ENCODE peak calls at places on chromosomes 16 and 17, in four cellular contexts. J, Q, X and I are unnamed samples.

GRCh38 chr16:46918400-46918799 is 34.2 kb downstream of the GPT2 start:
- DNase-seq in J (no peak), Q (no peak), X (no peak), I (no peak)

GRCh38 chr16:66612422-66612821 is 7.9 kb downstream of the CMTM3 start:
- DNase-seq in X (no peak), Q (no peak), J (no peak), I (no peak)

GRCh38 chr16:78973041-78973440 is 627.5 kb downstream of the MAF start:
- DNase-seq in Q (peak), X (no peak), J (peak), I (no peak)

GRCh38 chr17:41648411-41649195 is 24.2 kb upstream of the KRT17 start:
- DNase-seq in Q (no peak), J (peak), X (no peak), I (peak)

GRCh38 chr17:7654832-7655540 is 4.3 kb downstream of the ATP1B2 start:
- DNase-seq in X (no peak), Q (no peak), J (no peak), I (no peak)

GRCh38 chr17:57682667-57683066 is 62.4 kb downstream of the CCDC182 start:
- DNase-seq in Q (no peak), X (no peak), J (no peak), I (no peak)

GRCh38 chr17:83125515-83126274 is 46.3 kb downstream of the METRNL start:
- DNase-seq in Q (no peak), X (no peak), J (peak), I (peak)

GRCh38 chr17:57853695-57854094 is 3.9 kb upstream of the MRPS23 start:
- DNase-seq in Q (no peak), J (no peak), X (no peak), I (no peak)

GRCh38 chr17:75125984-75126383 is 5.6 kb downstream of the NT5C start:
- DNase-seq in X (no peak), Q (no peak), J (no peak), I (no peak)

GRCh38 chr17:38958756-38959155 is 8.4 kb downstream of the FBXO47 start:
- DNase-seq in Q (no peak), X (no peak), J (peak), I (no peak)

GRCh38 chr16:51159864-51160263 is 8.8 kb upstream of the SALL1 start:
- DNase-seq in X (no peak), Q (no peak), J (no peak), I (no peak)

GRCh38 chr16:50584033-50584722 is 36.0 kb downstream of the NKD1 start:
- DNase-seq in J (no peak), X (no peak), Q (no peak), I (peak)

GRCh38 chr16:12767897-12768296 is 35.8 kb downstream of the CPPED1 start:
- DNase-seq in Q (no peak), X (no peak), J (no peak), I (no peak)

GRCh38 chr16:86925067-86925791 is 346.9 kb downstream of the FOXL1 start:
- DNase-seq in Q (peak), X (peak), J (no peak), I (no peak)

GRCh38 chr16:83967091-83967490 is 953 bp upstream of the NECAB2 start:
- DNase-seq in X (no peak), Q (no peak), J (no peak), I (no peak)

GRCh38 chr17:49193513-49194296 is 16.7 kb downstream of the GNGT2 start:
- DNase-seq in Q (peak), X (no peak), J (peak), I (peak)

GRCh38 chr17:9268546-9268945 is 247.2 kb downstream of the NTN1 start:
- DNase-seq in J (peak), X (no peak), Q (no peak), I (no peak)

GRCh38 chr16:15876503-15876902 is 11.9 kb downstream of the CEP20 start:
- DNase-seq in Q (no peak), X (no peak), J (no peak), I (no peak)

GRCh38 chr16:15879255-15879804 is 9.1 kb downstream of the CEP20 start:
- DNase-seq in J (peak), Q (peak), X (peak), I (no peak)

GRCh38 chr16:15873737-15874136 is 14.7 kb downstream of the CEP20 start:
- DNase-seq in J (no peak), Q (no peak), X (no peak), I (no peak)

GRCh38 chr16:15880434-15880833 is 8.0 kb downstream of the CEP20 start:
- DNase-seq in Q (no peak), X (no peak), J (no peak), I (no peak)

DNA sequence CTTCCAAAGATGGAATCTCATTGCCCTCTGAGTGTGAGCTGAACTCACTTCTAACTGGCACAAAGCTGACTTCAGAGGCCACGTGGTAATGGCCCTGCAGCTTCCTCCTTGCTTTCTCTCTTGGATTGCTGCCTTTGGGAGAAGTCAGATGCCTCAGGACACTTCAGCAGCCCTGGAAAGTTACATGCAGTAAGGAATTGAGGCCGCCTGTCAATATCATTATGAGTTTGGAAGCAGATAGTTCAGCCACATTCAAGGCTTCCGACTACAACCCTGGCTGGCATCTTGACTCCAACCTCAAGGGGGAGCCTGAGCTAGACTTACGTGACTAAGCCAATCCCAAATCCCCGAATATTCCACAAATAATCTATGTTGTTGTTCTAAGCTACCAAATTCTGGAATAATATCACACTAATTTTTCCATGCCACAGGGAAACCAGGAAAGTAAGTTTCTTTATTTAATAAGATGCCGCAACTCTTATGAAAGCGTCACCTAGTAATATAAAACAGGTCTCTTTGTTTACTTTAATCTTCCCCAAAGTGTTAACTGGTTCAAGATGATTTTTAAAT is 13.6 kb downstream of the CEP20 start:
- DNase-seq in J (peak), Q (peak), X (no peak), I (peak)
- H3K4me3 ChIP-seq in J (no peak), Q (no peak), X (no peak), I (no peak)

GRCh38 chr17:30219833-30220232 is 15.7 kb downstream of the SLC6A4 start:
- DNase-seq in X (no peak), Q (no peak), J (peak), I (no peak)
- H3K4me3 ChIP-seq in X (no peak), Q (no peak), J (no peak), I (no peak)

GRCh38 chr17:81831563-81831956 is 1.5 kb downstream of the MCRIP1 start:
- DNase-seq in J (no peak), X (no peak), Q (no peak), I (no peak)
- H3K4me3 ChIP-seq in J (no peak), X (peak), Q (no peak), I (peak)

DNA sequence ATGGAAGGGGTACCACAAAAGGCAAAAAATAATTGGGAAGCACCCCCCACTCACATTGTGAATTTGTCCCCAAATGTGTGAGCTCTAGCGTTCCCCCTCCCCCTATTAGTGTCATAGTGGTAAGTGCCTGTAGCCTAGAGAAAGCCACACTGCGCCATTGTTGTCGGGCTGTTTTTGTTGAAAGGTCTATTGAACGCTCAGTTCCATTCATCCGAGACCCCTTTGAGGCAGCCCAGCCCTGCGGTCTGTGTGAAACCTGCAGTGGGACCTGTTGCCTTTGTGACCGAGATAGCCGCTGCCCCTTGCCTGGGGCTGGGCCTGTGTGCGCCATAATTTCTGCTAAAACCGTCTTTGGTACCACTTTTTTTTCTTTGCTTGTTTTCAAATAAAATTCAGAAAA is 3.0 kb downstream of the JPT2 start:
- DNase-seq in Q (no peak), X (no peak), J (no peak), I (no peak)
- H3K4me3 ChIP-seq in Q (no peak), X (no peak), J (no peak), I (no peak)

GRCh38 chr16:2007081-2007836 is 2.4 kb downstream of the ZNF598 start:
- DNase-seq in J (no peak), Q (no peak), X (no peak), I (no peak)
- H3K4me3 ChIP-seq in J (no peak), Q (no peak), X (peak), I (peak)